ENCODE peak calls at places on chromosome 15, in ten cellular contexts. T, D, S, Q, Y, K, J, O, R and G are unnamed samples.
A peak's percentile ranks its signal among the peaks of the same experiment; 100 is the strongest.

GRCh38 chr15:41848595-41848994 is 9.9 kb downstream of the PLA2G4B start:
- DNase-seq in Q (peak; percentile 81), S (no peak), O (no peak), Y (no peak), D (no peak), J (no peak), K (no peak), T (no peak), R (no peak), G (no peak)

GRCh38 chr15:48572823-48573222 is 72.7 kb downstream of the FBN1 start:
- DNase-seq in Q (no peak), D (no peak), T (no peak), O (no peak), S (no peak), Y (no peak), J (no peak), R (no peak), K (no peak), G (no peak)

GRCh38 chr15:33089878-33090757 is 104.4 kb downstream of the FMN1 start:
- DNase-seq in O (peak; percentile 53), Y (peak; percentile 57), R (no peak), S (no peak), Q (no peak), K (peak; percentile 90), D (no peak), J (no peak), T (peak; percentile 76), G (no peak)

GRCh38 chr15:42139596-42139995 is 16.8 kb downstream of the PLA2G4F start:
- DNase-seq in T (no peak), R (no peak), Q (no peak), D (no peak), K (no peak), J (no peak), Y (no peak), S (no peak), O (no peak), G (no peak)

GRCh38 chr15:78878356-78878755 is 5.7 kb downstream of the MORF4L1 start:
- DNase-seq in Y (no peak), D (no peak), O (no peak), Q (no peak), S (peak; percentile 26), T (no peak), J (no peak), R (no peak), K (no peak), G (no peak)

GRCh38 chr15:31128919-31129768 is 27.6 kb upstream of the TRPM1 start:
- DNase-seq in S (peak; percentile 86), D (peak; percentile 76), K (peak; percentile 85), J (peak; percentile 75), Q (peak; percentile 93), T (peak; percentile 33), O (peak; percentile 39), Y (peak; percentile 72), R (peak; percentile 77), G (peak; percentile 22)

GRCh38 chr15:67433495-67434099 is 87.3 kb upstream of the C15orf61 start:
- DNase-seq in O (peak; percentile 11), T (peak; percentile 7), Q (peak; percentile 56), D (peak; percentile 67), S (peak; percentile 85), Y (peak; percentile 70), R (peak; percentile 65), J (peak; percentile 20), K (peak; percentile 78), G (peak; percentile 4)

GRCh38 chr15:73081321-73081958 is 29.2 kb downstream of the NEO1 start:
- DNase-seq in J (no peak), T (peak; percentile 31), K (peak; percentile 87), D (peak; percentile 6), Y (peak; percentile 84), O (peak; percentile 51), S (peak; percentile 29), R (no peak), Q (no peak), G (peak; percentile 31)

GRCh38 chr15:97995881-97996603 is 35.5 kb downstream of the ARRDC4 start:
- DNase-seq in S (peak; percentile 34), J (no peak), Q (no peak), O (no peak), D (peak; percentile 30), T (no peak), K (peak; percentile 3), R (no peak), Y (peak; percentile 43), G (no peak)

GRCh38 chr15:99495430-99496301 is 70.1 kb upstream of the MEF2A start:
- DNase-seq in Y (peak; percentile 25), S (no peak), Q (no peak), T (no peak), K (no peak), O (no peak), R (no peak), D (no peak), J (no peak), G (no peak)

GRCh38 chr15:63226966-63227401 is 37.6 kb downstream of the RAB8B start:
- DNase-seq in K (no peak), D (peak; percentile 32), O (no peak), Y (no peak), S (no peak), R (no peak), Q (no peak), J (no peak), T (no peak), G (no peak)

GRCh38 chr15:87597346-87598052 is 659.0 kb downstream of the NTRK3 start:
- DNase-seq in Y (peak; percentile 47), K (no peak), R (no peak), J (no peak), T (no peak), O (no peak), S (no peak), Q (no peak), D (no peak), G (no peak)

GRCh38 chr15:96183020-96183926 is 147.2 kb upstream of the NR2F2 start:
- DNase-seq in K (no peak), J (no peak), D (no peak), Y (no peak), R (no peak), Q (no peak), O (no peak), T (no peak), S (no peak), G (no peak)

GRCh38 chr15:55407631-55407948 is 569 bp downstream of the CCPG1 start:
- DNase-seq in R (no peak), Q (no peak), T (peak; percentile 34), D (no peak), K (peak; percentile 66), J (no peak), S (peak; percentile 38), Y (peak; percentile 50), O (no peak), G (peak; percentile 10)

GRCh38 chr15:99124641-99125040 is 19.8 kb downstream of the SYNM start:
- DNase-seq in S (no peak), J (no peak), Q (no peak), R (no peak), K (no peak), T (no peak), Y (no peak), O (no peak), D (no peak), G (no peak)

GRCh38 chr15:83837946-83838571 is 184.1 kb downstream of the ADAMTSL3 start:
- DNase-seq in Q (peak; percentile 24), S (peak; percentile 37), R (no peak), J (no peak), Y (no peak), O (no peak), D (peak; percentile 28), K (no peak), T (no peak), G (no peak)

GRCh38 chr15:92111756-92112155 is 258.2 kb downstream of the SLCO3A1 start:
- DNase-seq in O (no peak), T (no peak), R (no peak), S (peak; percentile 34), D (no peak), K (peak; percentile 15), Q (no peak), Y (peak; percentile 37), J (no peak), G (no peak)

GRCh38 chr15:43794269-43795037 is 2.3 kb downstream of the SERF2 start:
- DNase-seq in K (no peak), Y (no peak), Q (no peak), D (no peak), R (no peak), S (peak; percentile 13), T (no peak), O (no peak), J (no peak), G (no peak)

GRCh38 chr15:90021108-90021507 is 20.0 kb downstream of the ZNF710 start:
- DNase-seq in R (no peak), K (no peak), O (no peak), J (no peak), D (no peak), Y (no peak), T (no peak), Q (peak; percentile 17), S (no peak), G (no peak)

GRCh38 chr15:89747708-89748682 is 3.1 kb downstream of the MESP1 start:
- DNase-seq in K (no peak), R (no peak), S (no peak), T (no peak), J (no peak), Y (no peak), Q (no peak), O (no peak), D (peak; percentile 72), G (no peak)

GRCh38 chr15:68430471-68431036 is 1.4 kb downstream of the ITGA11 start:
- DNase-seq in K (no peak), O (no peak), Y (no peak), S (no peak), Q (no peak), R (peak; percentile 55), J (no peak), T (no peak), D (peak; percentile 39), G (no peak)

GRCh38 chr15:50247819-50248650 is 17.5 kb downstream of the HDC start:
- DNase-seq in O (no peak), Y (no peak), J (peak; percentile 18), Q (peak; percentile 60), T (no peak), K (no peak), R (no peak), D (peak; percentile 94), S (no peak), G (no peak)

GRCh38 chr15:97547381-97547780 is 413.1 kb upstream of the ARRDC4 start:
- DNase-seq in Q (no peak), Y (no peak), J (no peak), K (no peak), T (no peak), R (no peak), D (no peak), S (no peak), O (no peak), G (peak; percentile 14)

GRCh38 chr15:100002091-100002620 is 268.9 kb upstream of the LYSMD4 start:
- DNase-seq in Y (no peak), R (no peak), O (no peak), K (no peak), D (no peak), Q (no peak), T (no peak), J (no peak), S (no peak), G (no peak)

GRCh38 chr15:96410175-96411055 is 79.9 kb downstream of the NR2F2 start:
- DNase-seq in Q (no peak), R (no peak), J (no peak), S (no peak), K (no peak), T (no peak), Y (no peak), O (no peak), D (peak; percentile 32), G (no peak)

GRCh38 chr15:101024111-101024695 is 105.0 kb downstream of the LRRK1 start:
- DNase-seq in J (peak; percentile 41), Y (peak; percentile 82), O (no peak), D (peak; percentile 1), Q (peak; percentile 20), K (peak; percentile 48), T (no peak), R (peak; percentile 82), S (peak; percentile 42), G (no peak)

GRCh38 chr15:27091270-27091940 is 120.4 kb downstream of the GABRG3 start:
- DNase-seq in Y (peak; percentile 60), D (no peak), T (no peak), Q (no peak), J (no peak), O (no peak), S (no peak), R (no peak), K (no peak), G (no peak)

GRCh38 chr15:53447053-53447574 is 312.3 kb downstream of the WDR72 start:
- DNase-seq in R (no peak), Q (no peak), J (no peak), Y (no peak), S (no peak), D (no peak), K (no peak), O (peak; percentile 16), T (peak; percentile 6), G (no peak)